ENCODE peak calls at places on chromosome 2, in ten cellular contexts. H is transverse colon, O is GM12892, S is right lobe of liver, L is body of pancreas, A is HCT116, Z is sigmoid colon, W is IMR-90, F is gastrocnemius medialis, K is prostate gland. P is an unnamed sample.

GRCh38 chr2:158464426-158465281 is 7.9 kb downstream of the PKP4 start:
- DNase-seq in H (no peak), O (no peak), S (no peak), L (no peak), A (no peak), Z (no peak), W (peak), F (no peak), K (no peak), P (peak)

GRCh38 chr2:120589782-120590608 is 145.7 kb upstream of the GLI2 start:
- DNase-seq in H (no peak), O (no peak), S (no peak), L (no peak), A (no peak), Z (no peak), W (peak), F (no peak), K (no peak), P (peak)

GRCh38 chr2:84888401-84889276 is 7.8 kb upstream of the TRABD2A start:
- DNase-seq in H (peak), O (no peak), S (no peak), L (no peak), A (no peak), Z (peak), W (peak), F (no peak), K (no peak), P (no peak)

GRCh38 chr2:71000780-71001591 is 6.3 kb upstream of the TEX261 start:
- DNase-seq in H (peak), O (peak), S (peak), L (peak), A (peak), Z (peak), W (peak), F (peak), K (peak), P (peak)

GRCh38 chr2:23926289-23926749 is 604 bp downstream of the ATAD2B start:
- DNase-seq in H (no peak), O (no peak), S (peak), L (peak), A (no peak), Z (peak), W (no peak), F (no peak), K (no peak), P (no peak)

GRCh38 chr2:45342-46130 is 769 bp downstream of the FAM110C start:
- DNase-seq in H (peak), O (no peak), S (no peak), L (peak), A (no peak), Z (no peak), W (no peak), F (no peak), K (no peak), P (no peak)

GRCh38 chr2:181790716-181791649 is 100.5 kb upstream of the ITPRID2 start:
- DNase-seq in H (peak), O (no peak), S (no peak), L (no peak), A (peak), Z (no peak), W (peak), F (no peak), K (no peak), P (peak)

GRCh38 chr2:8536686-8537571 is 144.9 kb upstream of the ID2 start:
- DNase-seq in H (no peak), O (no peak), S (peak), L (no peak), A (no peak), Z (peak), W (peak), F (no peak), K (no peak), P (no peak)

GRCh38 chr2:149832256-149832655 is 244.7 kb upstream of the MMADHC start:
- DNase-seq in H (no peak), O (no peak), S (no peak), L (no peak), A (no peak), Z (no peak), W (peak), F (no peak), K (no peak), P (no peak)

GRCh38 chr2:128362186-128362888 is 43.7 kb upstream of the HS6ST1 start:
- DNase-seq in H (no peak), O (no peak), S (no peak), L (no peak), A (no peak), Z (no peak), W (no peak), F (no peak), K (no peak), P (no peak)

GRCh38 chr2:110793034-110793433 is 60.7 kb downstream of the ACOXL start:
- DNase-seq in H (no peak), O (no peak), S (no peak), L (no peak), A (no peak), Z (no peak), W (no peak), F (no peak), K (no peak), P (no peak)

GRCh38 chr2:119109823-119110222 is 48.7 kb downstream of the C1QL2 start:
- DNase-seq in H (no peak), O (no peak), S (no peak), L (no peak), A (no peak), Z (no peak), W (no peak), F (no peak), K (no peak), P (no peak)

GRCh38 chr2:239910851-239911629 is 114.1 kb downstream of the NDUFA10 start:
- DNase-seq in H (no peak), O (no peak), S (no peak), L (no peak), A (no peak), Z (no peak), W (no peak), F (no peak), K (no peak), P (no peak)

GRCh38 chr2:208358758-208359631 is 47.6 kb upstream of the PTH2R start:
- DNase-seq in H (no peak), O (no peak), S (no peak), L (no peak), A (no peak), Z (no peak), W (no peak), F (no peak), K (no peak), P (no peak)

GRCh38 chr2:186984966-186985365 is 136.0 kb upstream of the ZSWIM2 start:
- DNase-seq in H (no peak), O (no peak), S (no peak), L (no peak), A (no peak), Z (no peak), W (no peak), F (no peak), K (no peak), P (no peak)

GRCh38 chr2:233352141-233352842 is 2.0 kb upstream of the DGKD start:
- DNase-seq in H (peak), O (no peak), S (no peak), L (no peak), A (no peak), Z (no peak), W (no peak), F (no peak), K (no peak), P (no peak)

GRCh38 chr2:208619993-208620392 is 213.4 kb downstream of the PTH2R start:
- DNase-seq in H (no peak), O (no peak), S (no peak), L (no peak), A (no peak), Z (no peak), W (no peak), F (no peak), K (no peak), P (no peak)

GRCh38 chr2:14354231-14354630 is 278.3 kb upstream of the LRATD1 start:
- DNase-seq in H (no peak), O (no peak), S (no peak), L (no peak), A (no peak), Z (no peak), W (no peak), F (no peak), K (no peak), P (no peak)

GRCh38 chr2:67135201-67135600 is 261.9 kb upstream of the ETAA1 start:
- DNase-seq in H (no peak), O (no peak), S (no peak), L (no peak), A (no peak), Z (no peak), W (no peak), F (no peak), K (no peak), P (no peak)

GRCh38 chr2:104876606-104877005 is 22.7 kb downstream of the POU3F3 start:
- DNase-seq in H (no peak), O (no peak), S (no peak), L (no peak), A (no peak), Z (peak), W (no peak), F (no peak), K (no peak), P (no peak)

GRCh38 chr2:590214-591175 is 86.7 kb downstream of the TMEM18 start:
- DNase-seq in H (no peak), O (no peak), S (no peak), L (no peak), A (no peak), Z (no peak), W (no peak), F (no peak), K (no peak), P (no peak)

GRCh38 chr2:143063612-143064200 is 65.5 kb upstream of the ARHGAP15 start:
- DNase-seq in H (no peak), O (no peak), S (no peak), L (no peak), A (no peak), Z (no peak), W (no peak), F (no peak), K (no peak), P (no peak)

GRCh38 chr2:154924531-154924930 is 226.0 kb downstream of the KCNJ3 start:
- DNase-seq in H (no peak), O (no peak), S (no peak), L (no peak), A (no peak), Z (no peak), W (no peak), F (no peak), K (no peak), P (no peak)

GRCh38 chr2:54528311-54528945 is 72.3 kb downstream of the SPTBN1 start:
- DNase-seq in H (no peak), O (no peak), S (no peak), L (no peak), A (no peak), Z (no peak), W (peak), F (no peak), K (no peak), P (no peak)

GRCh38 chr2:52335727-52336126 is 1303.8 kb upstream of the NRXN1 start:
- DNase-seq in H (no peak), O (no peak), S (no peak), L (no peak), A (no peak), Z (no peak), W (no peak), F (no peak), K (no peak), P (no peak)

GRCh38 chr2:136072616-136073015 is 45.3 kb downstream of the CXCR4 start:
- DNase-seq in H (no peak), O (no peak), S (no peak), L (no peak), A (no peak), Z (no peak), W (no peak), F (no peak), K (no peak), P (no peak)

GRCh38 chr2:2808551-2809058 is 477.5 kb upstream of the MYT1L start:
- DNase-seq in H (no peak), O (no peak), S (no peak), L (no peak), A (no peak), Z (no peak), W (no peak), F (no peak), K (no peak), P (no peak)

GRCh38 chr2:88127888-88128653 is at the start of gene FABP1:
- DNase-seq in H (peak), O (no peak), S (peak), L (no peak), A (no peak), Z (no peak), W (no peak), F (no peak), K (no peak), P (no peak)
- TF ChIP-seq POLR2A in H (peak), O (no peak), S (peak), L (no peak), A (no peak), Z (no peak), W (no peak), F (no peak), K (no peak), P (no peak)

GRCh38 chr2:156539086-156539485 is 102.9 kb downstream of the GPD2 start:
- DNase-seq in H (no peak), O (no peak), S (no peak), L (no peak), A (no peak), Z (no peak), W (no peak), F (no peak), K (no peak), P (no peak)

GRCh38 chr2:156537147-156537546 is 101.0 kb downstream of the GPD2 start:
- DNase-seq in H (no peak), O (no peak), S (no peak), L (no peak), A (no peak), Z (no peak), W (peak), F (no peak), K (no peak), P (no peak)

GRCh38 chr2:156536534-156536933 is 100.4 kb downstream of the GPD2 start:
- DNase-seq in H (no peak), O (no peak), S (no peak), L (peak), A (no peak), Z (no peak), W (no peak), F (no peak), K (no peak), P (no peak)

GRCh38 chr2:156540706-156541105 is 104.5 kb downstream of the GPD2 start:
- DNase-seq in H (no peak), O (no peak), S (no peak), L (no peak), A (no peak), Z (no peak), W (peak), F (no peak), K (no peak), P (no peak)

GRCh38 chr2:156538083-156538504 is 101.9 kb downstream of the GPD2 start:
- DNase-seq in H (no peak), O (no peak), S (no peak), L (no peak), A (no peak), Z (no peak), W (peak), F (no peak), K (no peak), P (no peak)
- TF ChIP-seq POLR2A in H (no peak), O (no peak), S (no peak), L (no peak), A (no peak), Z (no peak), W (no peak), F (no peak), K (no peak), P (no peak)

DNA sequence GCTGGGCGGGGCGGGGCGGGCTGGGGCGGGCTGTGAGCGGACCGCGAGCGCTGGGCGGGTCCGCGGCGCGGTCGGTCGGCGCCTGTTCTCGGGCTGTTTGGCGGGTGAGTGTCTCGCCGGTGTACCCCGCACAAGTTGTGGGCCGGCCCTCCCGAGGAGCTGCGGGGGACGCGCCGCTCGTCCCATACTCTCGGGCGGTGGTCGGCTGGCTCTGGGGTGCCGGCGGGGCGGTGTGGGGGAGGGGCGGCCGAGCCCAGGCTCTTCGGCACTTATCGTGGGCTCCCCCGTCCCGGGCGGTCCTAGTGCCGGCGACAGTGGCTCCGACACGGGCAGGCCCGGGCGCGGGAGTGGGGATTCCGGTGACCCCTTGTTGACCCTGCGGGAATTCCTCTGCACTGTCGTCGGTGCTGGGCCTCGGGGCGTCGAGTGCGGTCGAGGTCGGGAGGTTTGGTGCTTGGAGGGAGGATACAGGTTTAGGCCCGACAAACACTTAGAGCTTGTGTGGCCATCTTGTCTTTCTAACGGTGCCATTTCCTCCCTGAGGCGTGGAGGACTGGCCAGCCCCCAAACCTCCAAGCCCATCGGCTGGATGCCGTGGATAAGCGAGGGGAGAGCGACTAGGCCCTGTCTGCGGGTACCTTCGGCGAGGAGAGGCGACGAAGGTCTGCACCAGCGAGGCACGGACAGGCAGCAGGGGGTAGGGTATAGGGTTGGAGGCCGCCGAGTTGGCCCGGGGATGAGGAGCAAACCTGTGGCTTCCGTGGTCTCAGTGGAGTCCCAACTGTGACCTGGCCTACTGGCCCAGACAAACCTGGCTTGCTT is at the start of gene SEPTIN2:
- DNase-seq in H (peak), O (no peak), S (peak), L (peak), A (peak), Z (peak), W (peak), F (no peak), K (peak), P (peak)
- TF ChIP-seq POLR2A in H (peak), O (no peak), S (peak), L (peak), A (no peak), Z (peak), W (peak), F (peak), K (peak), P (peak)

GRCh38 chr2:113202305-113203216 is 28.8 kb downstream of the PSD4 start:
- DNase-seq in H (no peak), O (no peak), S (peak), L (no peak), A (no peak), Z (no peak), W (no peak), F (no peak), K (no peak), P (no peak)

GRCh38 chr2:113203217-113203530 is 29.4 kb downstream of the PSD4 start:
- DNase-seq in H (no peak), O (no peak), S (no peak), L (no peak), A (no peak), Z (no peak), W (peak), F (no peak), K (no peak), P (no peak)

GRCh38 chr2:113201496-113202304 is 27.9 kb downstream of the PSD4 start:
- DNase-seq in H (no peak), O (no peak), S (peak), L (no peak), A (no peak), Z (no peak), W (no peak), F (no peak), K (no peak), P (no peak)

GRCh38 chr2:113206251-113206650 is 32.5 kb downstream of the PSD4 start:
- DNase-seq in H (no peak), O (no peak), S (no peak), L (no peak), A (no peak), Z (no peak), W (no peak), F (no peak), K (no peak), P (no peak)

GRCh38 chr2:113203901-113204519 is 30.2 kb downstream of the PSD4 start:
- DNase-seq in H (peak), O (peak), S (peak), L (peak), A (peak), Z (no peak), W (peak), F (peak), K (peak), P (peak)
- TF ChIP-seq POLR2A in H (no peak), O (peak), S (no peak), L (peak), A (no peak), Z (no peak), W (no peak), F (no peak), K (no peak), P (no peak)

GRCh38 chr2:47782557-47783490 is at the start of gene MSH6:
- DNase-seq in H (peak), O (peak), S (peak), L (peak), A (peak), Z (peak), W (peak), F (peak), K (peak), P (peak)
- TF ChIP-seq POLR2A in H (peak), O (peak), S (peak), L (peak), A (peak), Z (peak), W (peak), F (peak), K (peak), P (peak)

GRCh38 chr2:60475311-60475830 is 78.1 kb downstream of the BCL11A start:
- DNase-seq in H (no peak), O (no peak), S (no peak), L (no peak), A (no peak), Z (no peak), W (no peak), F (no peak), K (no peak), P (no peak)
- TF ChIP-seq POLR2A in H (no peak), O (no peak), S (no peak), L (no peak), A (no peak), Z (no peak), W (no peak), F (no peak), K (no peak), P (no peak)

P was measured in endothelial cell of umbilical vein.